ENCODE peak calls at places on chromosomes 13 and 19, in six cellular contexts. A, O, L, U, N and J are unnamed samples.

GRCh38 chr13:83825676-83826075 is 56.6 kb downstream of the SLITRK1 start:
- DNase-seq in O (no peak), N (no peak), U (no peak), L (no peak), A (no peak), J (no peak)

GRCh38 chr19:4604912-4605311 is 34.4 kb upstream of the TNFAIP8L1 start:
- DNase-seq in L (no peak), A (no peak), N (no peak), O (no peak), U (no peak), J (no peak)

GRCh38 chr19:47679251-47679900 is 33.8 kb upstream of the EHD2 start:
- DNase-seq in A (no peak), L (no peak), U (no peak), N (no peak), O (no peak), J (no peak)

GRCh38 chr19:37519890-37520289 is 13.2 kb downstream of the ZNF793 start:
- DNase-seq in N (peak), A (no peak), O (no peak), L (no peak), U (peak), J (no peak)

GRCh38 chr19:55536951-55537740 is at the start of gene SBK2:
- DNase-seq in A (no peak), L (peak), N (no peak), O (no peak), U (no peak), J (no peak)

GRCh38 chr19:28475525-28475924 is 737.4 kb downstream of the UQCRFS1 start:
- DNase-seq in U (no peak), L (no peak), N (no peak), O (no peak), A (no peak), J (no peak)

GRCh38 chr13:41562541-41563178 is 105.3 kb downstream of the RGCC start:
- DNase-seq in A (no peak), U (no peak), L (no peak), N (no peak), O (no peak), J (no peak)

GRCh38 chr13:20359335-20359734 is 127.2 kb upstream of the GJB6 start:
- DNase-seq in A (peak), U (no peak), O (no peak), N (peak), L (peak), J (no peak)

GRCh38 chr13:98988782-98989181 is 10.9 kb upstream of the DOCK9 start:
- DNase-seq in A (no peak), N (no peak), O (no peak), U (no peak), L (no peak), J (no peak)

GRCh38 chr19:38145627-38146026 is 78.4 kb downstream of the DPF1 start:
- DNase-seq in U (no peak), N (no peak), L (no peak), A (no peak), O (no peak), J (peak)

GRCh38 chr19:56076413-56076998 is 44.6 kb downstream of the ZNF787 start:
- DNase-seq in N (peak), U (no peak), O (peak), A (peak), L (peak), J (peak)

GRCh38 chr19:53586277-53586691 is 45.5 kb upstream of the DPRX start:
- DNase-seq in L (no peak), A (no peak), N (no peak), U (no peak), O (no peak), J (no peak)

GRCh38 chr19:9306443-9306842 is 3.2 kb downstream of the ZNF699 start:
- DNase-seq in A (no peak), N (peak), L (no peak), U (no peak), O (no peak), J (no peak)

GRCh38 chr19:38361633-38362075 is 12.7 kb upstream of the PSMD8 start:
- DNase-seq in A (peak), O (peak), L (peak), N (peak), U (peak), J (peak)

GRCh38 chr19:41424335-41425173 is 2.6 kb downstream of the B3GNT8 start:
- DNase-seq in O (no peak), L (no peak), A (no peak), N (no peak), U (no peak), J (no peak)

GRCh38 chr13:106467406-106468122 is 67.9 kb downstream of the EFNB2 start:
- DNase-seq in N (no peak), O (no peak), L (no peak), A (no peak), U (no peak), J (no peak)

GRCh38 chr13:69363360-69363759 is 744.3 kb upstream of the ATXN8OS start:
- DNase-seq in L (no peak), U (no peak), A (no peak), O (no peak), N (no peak), J (no peak)

GRCh38 chr19:50326101-50326664 is 3.0 kb downstream of the KCNC3 start:
- DNase-seq in O (no peak), L (no peak), A (no peak), N (no peak), U (no peak), J (no peak)

GRCh38 chr13:59099182-59099950 is 1064.4 kb downstream of the DIAPH3 start:
- DNase-seq in O (no peak), U (no peak), N (peak), A (no peak), L (no peak), J (no peak)

GRCh38 chr19:42629191-42629590 is 34.5 kb upstream of the CEACAM8 start:
- DNase-seq in U (no peak), N (no peak), O (no peak), A (no peak), L (no peak), J (no peak)

GRCh38 chr19:1269478-1270167 is 491 bp downstream of the CIRBP start:
- DNase-seq in N (peak), U (peak), A (no peak), L (peak), O (peak), J (peak)

GRCh38 chr19:14775855-14776254 is 2.5 kb downstream of the ADGRE2 start:
- DNase-seq in O (peak), L (no peak), U (no peak), N (no peak), A (no peak), J (no peak)

GRCh38 chr19:55554302-55554701 is 9.0 kb upstream of the SBK3 start:
- DNase-seq in U (no peak), N (no peak), A (no peak), L (no peak), O (no peak), J (no peak)

GRCh38 chr13:35157143-35157755 is 215.2 kb downstream of the NBEA start:
- DNase-seq in L (peak), A (no peak), U (no peak), O (peak), N (peak), J (no peak)

GRCh38 chr19:42253245-42254082 is 1.5 kb downstream of the ERF start:
- DNase-seq in U (no peak), A (no peak), O (peak), L (peak), N (peak), J (peak)

GRCh38 chr13:89402211-89402610 is 1731.0 kb downstream of the SLITRK5 start:
- DNase-seq in L (peak), A (no peak), N (no peak), U (no peak), O (no peak), J (no peak)

GRCh38 chr13:79501538-79502232 is 20.7 kb downstream of the NDFIP2 start:
- DNase-seq in N (peak), L (no peak), U (no peak), A (no peak), O (no peak), J (no peak)

GRCh38 chr19:43372462-43372861 is 19.0 kb downstream of the CD177 start:
- DNase-seq in L (no peak), U (no peak), N (peak), A (no peak), O (no peak), J (no peak)

GRCh38 chr13:112213467-112214245 is 146.7 kb downstream of the SOX1 start:
- DNase-seq in O (peak), U (no peak), A (no peak), N (no peak), L (peak), J (no peak)

DNA sequence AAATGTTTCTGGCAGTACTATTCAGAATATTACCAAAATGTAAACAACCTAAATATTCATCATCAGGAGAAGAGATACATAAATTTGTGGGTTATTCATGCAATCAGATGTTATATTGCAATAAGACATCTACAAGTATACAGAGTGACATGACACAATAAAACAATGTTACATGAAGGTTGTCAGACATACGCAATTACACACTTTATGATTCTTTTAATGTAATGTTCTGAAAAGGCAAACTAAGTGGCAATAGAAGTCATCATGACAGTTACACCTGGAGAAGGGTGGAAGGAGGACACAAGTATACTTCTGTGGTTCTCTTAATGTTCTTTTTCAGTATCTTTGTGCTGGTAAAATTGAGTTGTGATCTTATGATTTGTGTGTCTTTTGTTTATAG is 95.8 kb upstream of the PRR20A start:
- DNase-seq in O (no peak), L (no peak), A (no peak), N (no peak), U (no peak), J (no peak)
- TF ChIP-seq CTCF in O (no peak), L (no peak), A (no peak), N (no peak), U (no peak), J (no peak)

DNA sequence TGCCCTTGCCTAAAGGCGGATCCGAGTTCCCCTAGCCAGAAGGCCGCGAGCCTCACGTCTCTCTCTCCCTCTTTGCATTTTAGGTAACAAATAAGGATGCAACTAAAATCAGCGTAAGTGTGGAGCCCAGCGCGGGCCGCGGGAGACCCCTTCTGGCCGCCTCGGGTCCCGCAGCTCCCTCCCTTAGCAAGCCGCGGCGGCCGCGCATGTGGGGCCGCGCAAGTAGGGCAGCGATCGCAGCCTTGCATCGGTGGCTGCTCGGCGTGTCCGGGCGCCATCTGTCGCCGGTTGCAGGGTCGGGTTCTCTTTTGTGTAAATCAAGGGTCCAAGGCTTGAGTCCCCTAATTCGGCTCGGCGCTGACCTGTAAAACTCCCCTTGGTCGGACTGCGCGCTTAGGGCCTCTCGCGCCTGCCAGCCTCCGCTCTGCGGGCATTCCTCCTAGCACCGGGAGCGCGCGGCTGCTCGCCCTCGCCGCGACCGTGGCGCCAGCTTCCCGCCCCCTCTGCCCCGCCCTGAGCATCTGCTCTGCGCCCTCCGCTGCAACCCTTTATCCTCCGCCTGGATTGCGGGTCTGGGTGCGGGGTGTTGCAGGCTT is 2.7 kb downstream of the VSTM2B start:
- DNase-seq in L (peak), A (no peak), O (peak), U (no peak), N (peak), J (no peak)
- TF ChIP-seq CTCF in L (peak), A (peak), O (peak), U (peak), N (peak), J (peak)

GRCh38 chr13:94115054-94115453 is 364.4 kb downstream of the DCT start:
- DNase-seq in O (no peak), N (no peak), L (no peak), U (no peak), A (no peak), J (no peak)
- TF ChIP-seq CTCF in O (no peak), N (no peak), L (no peak), U (no peak), A (no peak), J (no peak)

DNA sequence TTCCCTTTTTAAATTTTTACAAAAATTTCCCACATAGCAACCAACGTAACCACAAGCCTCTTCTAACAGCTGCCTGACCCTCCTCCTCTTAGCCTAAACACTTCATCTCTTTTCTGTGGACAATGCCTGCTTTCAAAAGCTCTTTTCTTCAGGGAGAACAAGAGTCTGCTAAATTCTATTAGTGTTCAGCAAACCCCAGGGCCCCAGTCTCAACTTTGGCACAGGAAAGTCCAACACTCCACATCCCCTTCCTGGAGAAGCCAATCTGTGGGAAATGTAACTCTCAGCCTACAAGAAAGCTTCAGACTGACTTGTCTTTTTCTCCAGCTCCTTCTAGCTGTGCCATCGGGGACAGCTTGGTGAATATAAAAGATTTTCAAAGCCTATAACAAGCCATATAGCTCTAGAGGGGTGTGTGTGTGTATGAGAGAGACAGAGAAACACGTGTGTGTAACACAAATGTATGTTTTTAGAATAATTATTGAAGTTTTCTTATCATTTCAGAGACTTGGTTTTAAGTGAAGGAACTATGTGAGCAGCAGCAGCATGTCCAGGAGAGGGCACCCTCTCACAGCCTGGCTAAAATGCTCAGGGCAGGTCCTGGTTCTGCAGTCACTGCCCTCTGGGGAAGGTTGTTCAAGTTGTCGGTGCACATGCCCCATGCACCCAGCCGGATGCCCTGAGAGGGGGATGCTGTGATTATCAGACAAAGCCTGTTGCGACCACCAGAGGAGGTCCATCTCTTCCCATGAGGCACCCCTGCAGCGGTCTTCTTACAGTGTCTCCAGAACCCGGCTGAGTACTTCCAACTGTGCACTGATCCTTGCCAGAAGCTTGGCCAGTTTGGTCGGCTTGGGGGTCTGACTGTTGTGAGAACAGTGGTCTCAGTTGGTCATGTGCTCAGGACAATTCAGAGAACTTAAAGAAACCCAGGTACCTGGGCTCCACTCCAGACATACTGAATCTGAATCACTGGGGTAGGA is 34.4 kb downstream of the CCDC70 start:
- DNase-seq in L (peak), U (no peak), A (peak), N (peak), O (peak), J (no peak)
- TF ChIP-seq CTCF in L (peak), U (peak), A (peak), N (peak), O (peak), J (peak)

GRCh38 chr19:35693835-35694599 is 10.3 kb upstream of the ZBTB32 start:
- DNase-seq in L (peak), U (peak), A (peak), N (peak), O (peak), J (peak)
- TF ChIP-seq CTCF in L (peak), U (peak), A (peak), N (peak), O (peak), J (peak)

GRCh38 chr13:77815330-77815729 is 103.3 kb downstream of the EDNRB start:
- DNase-seq in O (no peak), A (no peak), L (no peak), N (no peak), U (no peak), J (no peak)

DNA sequence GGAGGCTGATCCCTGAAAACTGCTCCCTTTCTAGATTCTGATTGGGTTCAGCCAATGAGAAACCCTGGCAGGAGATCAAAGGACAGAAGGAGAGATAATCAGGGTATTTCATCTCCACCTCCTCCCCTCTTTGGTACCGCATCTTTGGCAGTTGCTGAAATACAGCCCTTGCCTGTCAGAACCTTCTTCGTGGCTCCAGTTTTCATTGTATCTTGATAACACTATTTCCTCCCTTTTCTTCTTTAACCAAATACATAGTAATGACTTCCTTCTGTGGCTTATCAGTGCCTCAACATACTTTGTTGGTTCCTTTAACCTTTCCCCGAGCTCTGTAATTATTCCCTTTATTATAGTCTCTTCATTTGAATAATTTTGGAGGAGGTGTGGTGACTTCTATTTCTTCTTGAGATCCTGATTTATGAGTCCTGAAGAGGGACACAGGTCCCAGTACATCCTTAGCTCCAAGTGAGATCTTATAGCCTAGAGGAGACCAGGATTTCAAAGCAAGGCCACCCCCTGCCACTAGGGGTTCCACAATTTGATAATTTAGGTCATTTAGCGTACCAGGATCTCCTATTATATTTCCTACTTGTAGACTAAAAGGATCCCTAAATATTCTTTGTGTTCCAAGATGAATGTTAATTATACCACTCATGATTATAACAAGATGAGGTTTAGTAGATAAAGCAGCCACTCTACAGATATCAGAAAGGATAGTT is 98.0 kb downstream of the EDNRB start:
- DNase-seq in N (no peak), U (no peak), O (no peak), L (no peak), A (no peak), J (no peak)
- TF ChIP-seq CTCF in N (no peak), U (no peak), O (no peak), L (no peak), A (no peak), J (no peak)